ENCODE peak calls at places on chromosomes 3 and 15, in six cellular contexts. A is activated CD4-positive, alpha-beta T cell treated with anti-CD3 and anti-CD28 coated beads, Interleukin-2, amount 10 ng/mL, durations not matched to agents 7 days and 5 days; Y is HTR-8/SVneo; J is neural crest cell; O is brain microvascular endothelial cell; F is left cardiac atrium. H is an unnamed sample.

GRCh38 chr3:186318135-186318534 is 43.9 kb downstream of the DGKG start:
- DNase-seq in Y (no peak), F (no peak), J (no peak), O (peak), A (no peak), H (no peak)

GRCh38 chr15:55799287-55800212 is 56.6 kb upstream of the PRTG start:
- DNase-seq in O (peak), J (peak), Y (peak), F (peak), A (no peak), H (peak)

GRCh38 chr3:73270839-73271483 is 209.5 kb downstream of the EBLN2 start:
- DNase-seq in O (no peak), J (no peak), A (no peak), F (no peak), Y (no peak), H (no peak)

GRCh38 chr3:150142936-150143335 is 172.2 kb upstream of the PFN2 start:
- DNase-seq in F (no peak), J (no peak), O (no peak), Y (no peak), A (no peak), H (no peak)

GRCh38 chr15:62706361-62706760 is 336.2 kb upstream of the TPM1 start:
- DNase-seq in O (no peak), A (no peak), J (no peak), Y (no peak), F (no peak), H (no peak)

GRCh38 chr3:27535809-27536392 is 51.7 kb upstream of the SLC4A7 start:
- DNase-seq in O (no peak), F (no peak), J (no peak), Y (no peak), A (no peak), H (no peak)

GRCh38 chr3:125067225-125067624 is 11.4 kb upstream of the HEG1 start:
- DNase-seq in Y (no peak), F (no peak), J (no peak), O (no peak), A (no peak), H (no peak)

GRCh38 chr15:63405683-63406456 is 24.2 kb upstream of the CA12 start:
- DNase-seq in Y (no peak), J (no peak), F (no peak), O (no peak), A (no peak), H (no peak)

GRCh38 chr3:194869482-194870169 is 183.9 kb downstream of the FAM43A start:
- DNase-seq in O (peak), J (no peak), A (no peak), Y (no peak), F (no peak), H (no peak)

GRCh38 chr3:40574661-40575060 is 49.9 kb downstream of the ZNF621 start:
- DNase-seq in A (no peak), O (peak), Y (no peak), J (no peak), F (no peak), H (no peak)

GRCh38 chr3:183298708-183299153 is 45.7 kb downstream of the B3GNT5 start:
- DNase-seq in Y (peak), J (no peak), O (peak), A (no peak), F (peak), H (peak)

GRCh38 chr3:182108351-182108750 is 396.6 kb downstream of the SOX2 start:
- DNase-seq in F (no peak), O (no peak), Y (no peak), A (no peak), J (no peak), H (no peak)

GRCh38 chr3:148330486-148330885 is 367.2 kb upstream of the AGTR1 start:
- DNase-seq in F (no peak), J (no peak), O (no peak), A (no peak), Y (no peak), H (no peak)

GRCh38 chr3:123335007-123335670 is 113.8 kb downstream of the ADCY5 start:
- DNase-seq in F (no peak), O (no peak), Y (no peak), A (peak), J (no peak), H (no peak)

GRCh38 chr15:97037080-97037479 is 706.6 kb downstream of the NR2F2 start:
- DNase-seq in O (peak), A (no peak), Y (no peak), F (no peak), J (no peak), H (no peak)

GRCh38 chr15:31567861-31568260 is 241.2 kb downstream of the KLF13 start:
- DNase-seq in J (no peak), Y (no peak), F (no peak), A (no peak), O (no peak), H (no peak)

GRCh38 chr3:11721114-11721440 is 77.4 kb upstream of the VGLL4 start:
- DNase-seq in J (no peak), F (no peak), A (no peak), O (no peak), Y (no peak), H (no peak)

GRCh38 chr3:155185623-155186022 is 105.5 kb downstream of the MME start:
- DNase-seq in Y (no peak), O (no peak), F (no peak), J (no peak), A (no peak), H (no peak)

GRCh38 chr3:188037116-188037718 is 116.7 kb upstream of the LPP start:
- DNase-seq in A (no peak), J (no peak), Y (no peak), O (no peak), F (no peak), H (no peak)

GRCh38 chr3:161028485-161029018 is 76.6 kb downstream of the B3GALNT1 start:
- DNase-seq in J (no peak), F (no peak), Y (no peak), A (no peak), O (no peak), H (no peak)

GRCh38 chr15:31171731-31172130 is 70.2 kb upstream of the TRPM1 start:
- DNase-seq in Y (no peak), A (no peak), O (no peak), F (no peak), J (no peak), H (no peak)

GRCh38 chr3:188721312-188721711 is 450.5 kb upstream of the TPRG1 start:
- DNase-seq in Y (no peak), J (no peak), F (no peak), O (no peak), A (no peak), H (no peak)

GRCh38 chr15:70535071-70535954 is 228.0 kb downstream of the UACA start:
- DNase-seq in Y (no peak), J (no peak), O (no peak), A (peak), F (no peak), H (no peak)

GRCh38 chr3:126784254-126784653 is 80.2 kb downstream of the CHCHD6 start:
- DNase-seq in O (no peak), A (no peak), J (no peak), F (no peak), Y (no peak), H (no peak)

GRCh38 chr3:104323226-104323625 is 1043.5 kb upstream of the ALCAM start:
- DNase-seq in Y (no peak), F (no peak), A (no peak), O (no peak), J (no peak), H (no peak)

GRCh38 chr15:66921319-66921718 is 144.1 kb upstream of the SMAD3 start:
- DNase-seq in O (no peak), F (no peak), Y (no peak), A (no peak), J (no peak), H (no peak)

GRCh38 chr3:67551366-67552016 is 102.9 kb downstream of the SUCLG2 start:
- DNase-seq in A (no peak), F (no peak), Y (no peak), J (no peak), O (no peak), H (no peak)